ENCODE peak calls at places on chromosomes 11 and 22, in five cellular contexts. S, D, Y, Z and H are unnamed samples. For H3K36me3 and H3K27me3, the result is how much of the 10 kb centered on the place peaks cover.

GRCh38 chr11:2765491-2765890 is 65.7 kb upstream of the KCNQ1OT1 start:
- DNase-seq in S (no peak), D (no peak), Y (no peak), Z (no peak), H (no peak)

GRCh38 chr22:50526849-50527801 is 1.7 kb upstream of the SCO2 start:
- DNase-seq in S (no peak), D (peak), Y (peak), Z (peak), H (no peak)

GRCh38 chr11:72573380-72573949 is 100.8 kb downstream of the PDE2A start:
- DNase-seq in S (no peak), D (no peak), Y (peak), Z (no peak), H (no peak)

GRCh38 chr11:130865772-130866114 is 50.5 kb downstream of the SNX19 start:
- DNase-seq in S (no peak), D (no peak), Y (no peak), Z (peak), H (no peak)

GRCh38 chr11:71477637-71478011 is 24.6 kb downstream of the NADSYN1 start:
- DNase-seq in S (no peak), D (no peak), Y (no peak), Z (no peak), H (no peak)

GRCh38 chr11:70104961-70105360 is 26.8 kb downstream of the ANO1 start:
- DNase-seq in S (no peak), D (no peak), Y (no peak), Z (no peak), H (no peak)

GRCh38 chr11:15551897-15552851 is 437.5 kb downstream of the INSC start:
- DNase-seq in S (no peak), D (no peak), Y (no peak), Z (no peak), H (no peak)

GRCh38 chr11:112795142-112795815 is 165.9 kb upstream of the NCAM1 start:
- DNase-seq in S (peak), D (peak), Y (no peak), Z (no peak), H (no peak)

GRCh38 chr11:1481483-1481825 is 5.1 kb downstream of the MOB2 start:
- DNase-seq in S (peak), D (no peak), Y (no peak), Z (no peak), H (no peak)

GRCh38 chr11:134037093-134037908 is 31.6 kb upstream of the JAM3 start:
- DNase-seq in S (peak), D (peak), Y (peak), Z (peak), H (no peak)

GRCh38 chr11:34620820-34621792 is at the start of gene EHF:
- DNase-seq in S (no peak), D (no peak), Y (no peak), Z (no peak), H (no peak)

GRCh38 chr22:41857160-41857859 is 24.4 kb downstream of the SREBF2 start:
- DNase-seq in S (peak), D (peak), Y (no peak), Z (no peak), H (no peak)

GRCh38 chr11:124081496-124081895 is 33.8 kb upstream of the VWA5A start:
- DNase-seq in S (no peak), D (no peak), Y (no peak), Z (no peak), H (no peak)

GRCh38 chr11:102421262-102421661 is 31.3 kb downstream of the TMEM123 start:
- DNase-seq in S (no peak), D (no peak), Y (no peak), Z (no peak), H (no peak)

GRCh38 chr11:70271635-70271953 is 1.1 kb downstream of the PPFIA1 start:
- DNase-seq in S (no peak), D (no peak), Y (no peak), Z (no peak), H (no peak)

GRCh38 chr11:116217006-116217405 is 555.8 kb downstream of the BUD13 start:
- DNase-seq in S (no peak), D (no peak), Y (peak), Z (peak), H (no peak)

GRCh38 chr11:44602810-44603410 is 37.4 kb downstream of the CD82 start:
- DNase-seq in S (no peak), D (no peak), Y (no peak), Z (no peak), H (no peak)
- H3K36me3 ChIP-seq in S (under half), D (under half), Y (under half), Z (under half), H (under half)

GRCh38 chr11:126150256-126150655 is 61.2 kb downstream of the RPUSD4 start:
- DNase-seq in S (no peak), D (no peak), Y (no peak), Z (no peak), H (no peak)
- H3K4me3 ChIP-seq in S (no peak), D (no peak), Y (no peak), Z (no peak), H (no peak)

DNA sequence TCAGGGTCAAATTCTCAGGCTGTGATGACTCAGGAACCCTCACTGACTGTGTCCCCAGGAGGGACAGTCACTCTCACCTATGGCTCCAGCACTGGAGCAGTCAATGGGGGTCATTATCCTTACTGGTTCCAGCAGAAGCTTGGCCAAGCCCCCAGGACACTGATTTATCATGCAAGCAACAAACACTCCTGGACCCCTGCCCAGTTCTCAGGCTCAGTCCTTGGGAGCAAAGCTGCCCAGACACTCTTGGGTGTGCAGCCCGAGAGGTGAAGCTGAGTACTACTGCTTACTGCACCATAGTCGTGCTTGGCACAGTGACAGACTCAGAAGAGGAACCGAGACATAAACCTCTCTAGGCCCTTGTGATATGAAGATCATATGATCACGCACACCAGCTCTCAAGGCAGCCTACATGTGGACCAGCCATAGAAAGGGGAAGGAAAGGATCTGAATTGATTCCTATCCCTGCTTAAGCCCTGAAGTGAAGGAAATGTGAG is 58.2 kb downstream of the ZNF280B start:
- DNase-seq in S (no peak), D (no peak), Y (no peak), Z (no peak), H (no peak)
- H3K27me3 ChIP-seq in S (under half), D (under half), Y (under half), Z (half or more), H (under half)

GRCh38 chr22:26023104-26023775 is 146.0 kb upstream of the SEZ6L start:
- DNase-seq in S (no peak), D (no peak), Y (no peak), Z (no peak), H (no peak)
- H3K36me3 ChIP-seq in S (under half), D (under half), Y (under half), Z (under half), H (under half)

DNA sequence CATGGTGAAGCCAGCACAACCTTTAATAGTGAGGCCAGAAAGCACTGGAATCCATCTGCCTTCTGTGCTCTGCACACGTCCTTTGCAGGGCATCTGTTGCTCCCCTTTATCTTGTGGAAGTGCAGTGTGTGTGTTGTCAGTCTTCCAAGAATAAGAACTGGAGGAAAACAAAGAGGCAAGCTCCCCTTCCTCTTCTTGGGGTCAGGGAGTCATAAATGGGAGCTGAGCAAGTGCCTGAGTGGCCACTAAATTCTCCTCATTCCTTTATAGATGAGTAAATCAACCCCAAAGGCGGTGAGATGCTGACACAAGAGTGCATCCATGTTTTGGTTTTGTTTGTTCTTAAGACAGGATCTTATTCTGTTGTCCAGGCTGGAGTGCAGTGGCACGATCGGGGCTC is 38.3 kb downstream of the WT1 start:
- DNase-seq in S (no peak), D (no peak), Y (no peak), Z (no peak), H (no peak)
- H3K4me3 ChIP-seq in S (no peak), D (no peak), Y (no peak), Z (no peak), H (no peak)

GRCh38 chr22:19721486-19722172 is 1.7 kb upstream of the GP1BB start:
- DNase-seq in S (no peak), D (no peak), Y (no peak), Z (no peak), H (no peak)
- H3K27me3 ChIP-seq in S (under half), D (under half), Y (under half), Z (half or more), H (under half)